ENCODE peak calls at places on chromosome 5, in five cellular contexts. H is K562, K is Panc1, C is upper lobe of right lung, E is A549. B is an unnamed sample. For H3K4me1, the result is how much of the 10 kb centered on the place peaks cover.

GRCh38 chr5:92641031-92641962 is 939.7 kb downstream of the NR2F1-AS1 start:
- ATAC-seq in H (no peak), K (peak), C (no peak), E (peak), B (no peak)

GRCh38 chr5:169702726-169703481 is 65.8 kb downstream of the DOCK2 start:
- ATAC-seq in H (no peak), K (no peak), C (no peak), E (no peak), B (no peak)

GRCh38 chr5:151678146-151678545 is 8.6 kb downstream of the SPARC start:
- ATAC-seq in H (no peak), K (no peak), C (peak), E (no peak), B (no peak)

GRCh38 chr5:149727336-149728035 is 2.6 kb upstream of the PPARGC1B start:
- ATAC-seq in H (no peak), K (no peak), C (no peak), E (no peak), B (no peak)

GRCh38 chr5:66986009-66986408 is 210.6 kb downstream of the CD180 start:
- ATAC-seq in H (no peak), K (no peak), C (no peak), E (no peak), B (no peak)

GRCh38 chr5:144076521-144077083 is 93.9 kb downstream of the YIPF5 start:
- ATAC-seq in H (no peak), K (no peak), C (no peak), E (no peak), B (no peak)

GRCh38 chr5:52807037-52807436 is 19.3 kb downstream of the ITGA1 start:
- ATAC-seq in H (no peak), K (no peak), C (no peak), E (no peak), B (no peak)

GRCh38 chr5:151151793-151152192 is 5.8 kb downstream of the ANXA6 start:
- ATAC-seq in H (no peak), K (no peak), C (peak), E (no peak), B (no peak)

GRCh38 chr5:1666812-1667588 is 132.6 kb downstream of the MRPL36 start:
- ATAC-seq in H (peak), K (peak), C (peak), E (peak), B (peak)

GRCh38 chr5:55177078-55177477 is 4.1 kb upstream of the CDC20B start:
- ATAC-seq in H (no peak), K (no peak), C (no peak), E (no peak), B (no peak)

GRCh38 chr5:99449786-99450185 is 521.0 kb upstream of the CHD1 start:
- ATAC-seq in H (no peak), K (no peak), C (no peak), E (no peak), B (no peak)

GRCh38 chr5:133552925-133553525 is 59.3 kb downstream of the FSTL4 start:
- ATAC-seq in H (peak), K (peak), C (peak), E (peak), B (no peak)

GRCh38 chr5:40006260-40006659 is 581.5 kb upstream of the DAB2 start:
- ATAC-seq in H (no peak), K (no peak), C (no peak), E (no peak), B (no peak)

GRCh38 chr5:179304466-179304865 is 40.8 kb downstream of the ADAMTS2 start:
- ATAC-seq in H (no peak), K (no peak), C (no peak), E (no peak), B (peak)

GRCh38 chr5:166499452-166500240 is 1791.8 kb upstream of the WWC1 start:
- ATAC-seq in H (no peak), K (no peak), C (no peak), E (no peak), B (no peak)

GRCh38 chr5:169581580-169582227 is 1.9 kb upstream of the SPDL1 start:
- ATAC-seq in H (peak), K (peak), C (peak), E (peak), B (peak)

DNA sequence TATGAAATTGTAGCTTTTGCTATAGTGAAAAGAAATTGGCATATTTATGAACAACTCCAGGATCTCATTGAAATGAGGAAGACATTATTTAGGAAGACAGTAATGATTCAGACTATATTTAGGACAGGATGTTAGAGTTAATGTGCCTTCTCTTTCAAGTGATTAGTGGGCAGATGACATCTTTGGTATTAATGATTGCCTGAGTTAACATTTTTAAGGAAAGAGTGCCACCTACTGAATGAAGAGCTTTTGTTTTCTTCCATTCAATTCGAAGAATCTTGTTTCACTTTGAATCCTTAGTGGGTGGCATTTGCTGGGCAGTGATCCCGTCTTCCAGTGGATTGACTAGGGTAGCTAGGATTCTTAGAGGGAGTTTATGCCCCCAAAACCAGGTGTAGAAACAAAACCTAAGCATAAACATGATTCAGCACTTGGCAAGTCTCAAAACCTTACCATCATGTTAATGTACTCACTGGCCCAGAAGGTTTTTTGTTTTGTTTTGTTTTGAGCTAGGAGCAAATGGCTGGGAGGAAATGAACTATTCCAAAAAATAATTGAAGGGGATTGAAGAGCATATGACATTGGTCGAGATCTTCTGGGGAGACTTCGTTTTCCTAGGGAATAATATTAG is 23.2 kb downstream of the MAP3K1 start:
- ATAC-seq in H (peak), K (peak), C (peak), E (peak), B (peak)
- TF ChIP-seq CTCF in H (peak), K (peak), C (peak), E (peak), B (peak)

GRCh38 chr5:119529811-119530210 is 77.5 kb downstream of the HSD17B4 start:
- ATAC-seq in H (no peak), K (no peak), C (no peak), E (no peak), B (no peak)

GRCh38 chr5:119537704-119538103 is 85.4 kb downstream of the HSD17B4 start:
- ATAC-seq in H (no peak), K (peak), C (peak), E (no peak), B (no peak)

GRCh38 chr5:119527346-119527745 is 75.0 kb downstream of the HSD17B4 start:
- ATAC-seq in H (no peak), K (no peak), C (no peak), E (no peak), B (no peak)

DNA sequence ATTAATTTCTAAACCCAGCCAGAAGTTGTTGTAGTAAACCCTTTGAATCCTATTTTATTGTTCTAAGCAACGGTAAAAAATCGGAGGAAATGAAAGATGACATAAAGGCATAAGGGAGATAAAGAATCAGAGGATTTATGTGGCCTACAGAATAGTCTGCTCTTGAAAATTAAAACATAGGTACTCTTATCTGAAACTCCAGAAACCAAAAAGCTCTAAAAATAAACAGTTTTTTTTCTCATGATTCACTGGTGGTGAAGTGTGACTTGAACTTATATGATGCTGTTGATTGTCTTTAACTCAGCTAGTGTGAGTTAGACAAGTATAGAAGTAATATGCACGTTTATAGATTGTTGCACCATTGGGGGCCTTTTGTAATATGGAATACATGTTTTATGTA is 80.3 kb downstream of the HSD17B4 start:
- ATAC-seq in H (peak), K (no peak), C (no peak), E (no peak), B (no peak)
- H3K4me1 ChIP-seq in H (under half), K (under half), C (under half), E (under half), B (under half)

DNA sequence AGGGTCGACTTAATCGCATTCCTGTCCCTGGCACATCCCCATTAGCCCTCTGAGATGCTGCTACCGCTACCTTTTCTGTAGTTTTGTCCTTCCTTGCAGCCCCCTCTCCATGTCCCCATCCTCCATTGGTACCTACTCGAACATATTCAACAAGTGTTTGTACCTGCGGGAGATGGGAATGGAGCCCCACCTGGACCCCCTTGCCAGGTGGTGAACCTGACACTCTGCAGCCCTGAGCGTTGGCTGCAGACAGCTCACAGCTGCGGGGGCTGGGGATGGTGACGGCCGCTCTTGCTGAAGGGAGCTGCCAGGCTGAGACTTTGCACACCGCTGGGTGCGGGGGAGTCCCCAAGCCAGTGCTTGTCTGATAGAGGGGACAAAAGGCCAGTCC is 96.3 kb upstream of the DAP start:
- ATAC-seq in H (peak), K (peak), C (no peak), E (no peak), B (no peak)
- H3K4me3 ChIP-seq in H (no peak), K (peak), C (no peak), E (no peak), B (no peak)

GRCh38 chr5:132490484-132491367 is at the start of gene IRF1:
- ATAC-seq in H (peak), K (peak), C (peak), E (peak), B (peak)
- TF ChIP-seq CTCF in H (no peak), K (no peak), C (peak), E (no peak), B (peak)

B was measured in gastroesophageal sphincter.